ENCODE peak calls at places on chromosomes 16 and 17, in five cellular contexts. T, C, D, H and L are unnamed samples.

GRCh38 chr17:28733346-28733745 is 4.8 kb downstream of the NEK8 start:
- DNase-seq in T (no peak), C (no peak), D (no peak), H (no peak), L (no peak)

GRCh38 chr16:2744711-2745110 is 7.7 kb upstream of the SRRM2 start:
- DNase-seq in T (no peak), C (no peak), D (no peak), H (no peak), L (no peak)

GRCh38 chr16:88650749-88651275 is at the start of gene CYBA:
- DNase-seq in T (peak; percentile 36), C (peak; percentile 69), D (peak; percentile 48), H (peak; percentile 87), L (peak; percentile 70)

GRCh38 chr17:78359936-78360370 is at the start of gene SOCS3:
- DNase-seq in T (peak; percentile 84), C (peak; percentile 85), D (peak; percentile 84), H (peak; percentile 87), L (peak; percentile 95)

GRCh38 chr17:10628756-10629155 is 28.4 kb downstream of the MYH3 start:
- DNase-seq in T (no peak), C (no peak), D (no peak), H (no peak), L (no peak)

GRCh38 chr16:14070555-14070876 is 603 bp upstream of the MRTFB start:
- DNase-seq in T (no peak), C (no peak), D (no peak), H (no peak), L (no peak)

GRCh38 chr16:70635356-70636016 is 10.9 kb upstream of the IL34 start:
- DNase-seq in T (no peak), C (no peak), D (no peak), H (no peak), L (no peak)

GRCh38 chr17:45335721-45336120 is 18.9 kb upstream of the MAP3K14 start:
- DNase-seq in T (no peak), C (no peak), D (no peak), H (no peak), L (peak; percentile 12)

GRCh38 chr17:6627019-6627418 is 13.5 kb downstream of the KIAA0753 start:
- DNase-seq in T (no peak), C (no peak), D (no peak), H (no peak), L (no peak)

GRCh38 chr17:43381621-43382020 is 17.2 kb upstream of the ARL4D start:
- DNase-seq in T (no peak), C (no peak), D (no peak), H (no peak), L (no peak)

GRCh38 chr17:74833501-74834361 is 26.0 kb downstream of the GRIN2C start:
- DNase-seq in T (peak; percentile 38), C (no peak), D (no peak), H (peak; percentile 77), L (no peak)

GRCh38 chr17:57234252-57235092 is 21.9 kb upstream of the MSI2 start:
- DNase-seq in T (no peak), C (peak; percentile 18), D (no peak), H (no peak), L (no peak)

GRCh38 chr16:81451753-81452680 is 7.4 kb downstream of the CMIP start:
- DNase-seq in T (peak; percentile 42), C (no peak), D (no peak), H (no peak), L (no peak)

GRCh38 chr17:57572062-57572461 is 173.0 kb downstream of the CCDC182 start:
- DNase-seq in T (no peak), C (no peak), D (no peak), H (no peak), L (no peak)

GRCh38 chr17:61468263-61468907 is 16.2 kb downstream of the TBX4 start:
- DNase-seq in T (no peak), C (no peak), D (no peak), H (no peak), L (no peak)

GRCh38 chr16:57371494-57372371 is 557 bp upstream of the CX3CL1 start:
- DNase-seq in T (no peak), C (no peak), D (no peak), H (no peak), L (peak; percentile 90)

GRCh38 chr17:9371019-9371418 is 204.6 kb downstream of the STX8 start:
- DNase-seq in T (no peak), C (no peak), D (no peak), H (no peak), L (no peak)

GRCh38 chr16:14302031-14302398 is 230.9 kb downstream of the MRTFB start:
- DNase-seq in T (peak; percentile 29), C (peak; percentile 78), D (no peak), H (no peak), L (peak; percentile 83)

GRCh38 chr16:67666538-67667433 is at the start of the genes C16orf86 and ENKD1:
- DNase-seq in T (peak; percentile 66), C (peak; percentile 93), D (peak; percentile 47), H (peak; percentile 84), L (peak; percentile 91)

GRCh38 chr17:6018788-6019187 is 51.4 kb upstream of the WSCD1 start:
- DNase-seq in T (no peak), C (no peak), D (no peak), H (no peak), L (no peak)

GRCh38 chr17:49972486-49973270 is 3.7 kb downstream of the DLX4 start:
- DNase-seq in T (no peak), C (no peak), D (no peak), H (no peak), L (no peak)

GRCh38 chr17:70603226-70603625 is 433.9 kb downstream of the KCNJ2 start:
- DNase-seq in T (no peak), C (no peak), D (no peak), H (no peak), L (no peak)

GRCh38 chr17:41140360-41141132 is at the start of gene KRTAP4-6:
- DNase-seq in T (no peak), C (no peak), D (no peak), H (no peak), L (no peak)

GRCh38 chr17:74280093-74280513 is 6.1 kb downstream of the DNAI2 start:
- DNase-seq in T (no peak), C (no peak), D (no peak), H (peak; percentile 31), L (no peak)

GRCh38 chr17:48574523-48575065 is 3.6 kb downstream of the HOXB4 start:
- DNase-seq in T (no peak), C (no peak), D (no peak), H (no peak), L (no peak)

GRCh38 chr17:39757931-39758873 is 20.5 kb downstream of the GRB7 start:
- DNase-seq in T (no peak), C (no peak), D (no peak), H (peak; percentile 45), L (no peak)

GRCh38 chr17:38464251-38464722 is 36.0 kb downstream of the ARHGAP23 start:
- DNase-seq in T (peak; percentile 82), C (peak; percentile 73), D (no peak), H (no peak), L (no peak)

GRCh38 chr16:62711797-62712196 is 675.6 kb upstream of the CDH8 start:
- DNase-seq in T (no peak), C (peak; percentile 11), D (no peak), H (no peak), L (no peak)

GRCh38 chr17:77180503-77181330 is 39.9 kb downstream of the SEC14L1 start:
- DNase-seq in T (no peak), C (no peak), D (no peak), H (no peak), L (no peak)

GRCh38 chr17:50199211-50199633 is 2.2 kb downstream of the COL1A1 start:
- DNase-seq in T (no peak), C (no peak), D (no peak), H (no peak), L (no peak)

GRCh38 chr16:86367291-86368072 is 142.8 kb upstream of the FOXF1 start:
- DNase-seq in T (no peak), C (no peak), D (no peak), H (no peak), L (no peak)

GRCh38 chr17:29840884-29841283 is 89.1 kb downstream of the SSH2 start:
- DNase-seq in T (no peak), C (no peak), D (no peak), H (no peak), L (no peak)

GRCh38 chr17:48596000-48596734 is 2.6 kb upstream of the HOXB5 start:
- DNase-seq in T (no peak), C (no peak), D (no peak), H (no peak), L (no peak)

GRCh38 chr16:11506816-11507305 is 79.9 kb downstream of the LITAF start:
- DNase-seq in T (no peak), C (no peak), D (no peak), H (peak; percentile 27), L (no peak)